ENCODE peak calls at places on chromosomes 13 and 19, in four cellular contexts. W is tibial nerve; B is testis; S is CD8-positive, alpha-beta T cell. I is an unnamed sample. For H3K9me3, the result is how much of the 10 kb centered on the place peaks cover.

GRCh38 chr13:113357529-113357928 is 6.4 kb downstream of the GRTP1 start:
- DNase-seq in W (no peak), B (no peak), S (no peak), I (no peak)

GRCh38 chr19:17248011-17248776 is 2.5 kb upstream of the NR2F6 start:
- DNase-seq in W (no peak), B (no peak), S (no peak), I (peak)

GRCh38 chr19:40341601-40342482 is 6.4 kb downstream of the C19orf47 start:
- DNase-seq in W (no peak), B (peak), S (no peak), I (no peak)

GRCh38 chr13:37747071-37747612 is 122.4 kb downstream of the TRPC4 start:
- DNase-seq in W (no peak), B (no peak), S (no peak), I (no peak)

GRCh38 chr19:35140207-35140897 is 1.7 kb downstream of the FXYD1 start:
- DNase-seq in W (no peak), B (no peak), S (no peak), I (no peak)

GRCh38 chr13:109180905-109181425 is 551.6 kb downstream of the MYO16 start:
- DNase-seq in W (no peak), B (no peak), S (no peak), I (no peak)

GRCh38 chr13:73803997-73804396 is 330.2 kb downstream of the KLF12 start:
- DNase-seq in W (no peak), B (no peak), S (no peak), I (no peak)

GRCh38 chr13:69857188-69857821 is 250.3 kb upstream of the ATXN8OS start:
- DNase-seq in W (no peak), B (no peak), S (no peak), I (no peak)

GRCh38 chr13:73171242-73171641 is 112.4 kb downstream of the KLF5 start:
- DNase-seq in W (no peak), B (no peak), S (no peak), I (no peak)

GRCh38 chr19:17751103-17751911 is at the start of gene FCHO1:
- DNase-seq in W (peak), B (no peak), S (peak), I (no peak)

GRCh38 chr13:113390874-113391497 is 27.1 kb upstream of the GRTP1 start:
- DNase-seq in W (no peak), B (no peak), S (no peak), I (peak)

GRCh38 chr19:5355076-5355475 is 14.5 kb upstream of the PTPRS start:
- DNase-seq in W (no peak), B (no peak), S (no peak), I (no peak)

GRCh38 chr13:43132228-43132627 is 108.8 kb downstream of the DNAJC15 start:
- DNase-seq in W (no peak), B (peak), S (no peak), I (peak)

GRCh38 chr19:37778613-37779138 is 710 bp downstream of the ZNF573 start:
- DNase-seq in W (no peak), B (no peak), S (no peak), I (peak)

GRCh38 chr19:43774103-43774939 is 6.5 kb downstream of the KCNN4 start:
- DNase-seq in W (peak), B (peak), S (no peak), I (peak)

GRCh38 chr19:15977193-15977592 is 28.4 kb downstream of the OR10H4 start:
- DNase-seq in W (no peak), B (peak), S (no peak), I (no peak)
- H3K9me3 ChIP-seq in W (under half), B (under half), S (under half), I (under half)

DNA sequence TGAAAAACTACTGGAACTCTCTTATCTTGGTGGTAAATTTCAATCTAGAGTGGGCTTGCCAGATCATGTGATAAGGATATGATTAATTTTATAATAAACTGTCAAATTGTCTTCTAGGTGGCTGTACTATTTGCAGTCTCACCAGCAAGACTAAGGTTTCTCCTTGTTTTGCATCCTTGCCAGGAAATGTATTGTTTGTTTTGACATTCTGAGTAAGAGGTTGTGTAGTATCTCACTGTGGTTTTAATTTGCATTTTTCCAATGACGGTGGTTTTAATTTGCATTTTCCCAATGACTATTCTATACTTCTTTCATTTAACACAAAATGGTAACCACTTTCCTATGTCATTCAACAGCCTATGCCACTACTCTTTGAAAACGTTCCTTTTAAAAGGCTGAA is 2.0 kb downstream of the CAB39L start:
- DNase-seq in W (no peak), B (no peak), S (no peak), I (no peak)
- H3K27ac ChIP-seq in W (no peak), B (no peak), S (no peak), I (no peak)

DNA sequence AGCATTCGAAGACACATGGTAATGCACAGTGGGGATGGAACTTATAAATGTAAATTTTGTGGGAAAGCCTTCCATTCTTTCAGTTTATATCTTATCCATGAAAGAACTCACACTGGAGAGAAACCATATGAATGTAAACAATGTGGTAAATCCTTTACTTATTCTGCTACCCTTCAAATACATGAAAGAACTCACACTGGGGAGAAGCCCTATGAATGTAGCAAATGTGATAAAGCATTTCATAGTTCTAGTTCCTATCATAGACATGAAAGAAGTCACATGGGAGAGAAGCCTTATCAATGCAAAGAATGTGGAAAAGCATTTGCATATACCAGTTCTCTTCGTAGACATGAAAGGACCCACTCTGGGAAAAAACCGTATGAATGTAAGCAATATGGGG is 16.2 kb upstream of the ZNF763 start:
- DNase-seq in W (no peak), B (no peak), S (no peak), I (no peak)
- H3K9me3 ChIP-seq in W (half or more), B (under half), S (half or more), I (half or more)

GRCh38 chr13:45411226-45411625 is 6.9 kb downstream of the SLC25A30 start:
- DNase-seq in W (no peak), B (no peak), S (no peak), I (no peak)
- H3K27ac ChIP-seq in W (no peak), B (no peak), S (no peak), I (no peak)

GRCh38 chr19:27676877-27677276 is 1536.1 kb downstream of the UQCRFS1 start:
- DNase-seq in W (no peak), B (no peak), S (no peak), I (peak)
- H3K9me3 ChIP-seq in W (half or more), B (under half), S (under half), I (half or more)

GRCh38 chr13:93736909-93737308 is 510.3 kb downstream of the GPC6 start:
- DNase-seq in W (no peak), B (no peak), S (no peak), I (no peak)
- H3K27ac ChIP-seq in W (no peak), B (no peak), S (no peak), I (no peak)

DNA sequence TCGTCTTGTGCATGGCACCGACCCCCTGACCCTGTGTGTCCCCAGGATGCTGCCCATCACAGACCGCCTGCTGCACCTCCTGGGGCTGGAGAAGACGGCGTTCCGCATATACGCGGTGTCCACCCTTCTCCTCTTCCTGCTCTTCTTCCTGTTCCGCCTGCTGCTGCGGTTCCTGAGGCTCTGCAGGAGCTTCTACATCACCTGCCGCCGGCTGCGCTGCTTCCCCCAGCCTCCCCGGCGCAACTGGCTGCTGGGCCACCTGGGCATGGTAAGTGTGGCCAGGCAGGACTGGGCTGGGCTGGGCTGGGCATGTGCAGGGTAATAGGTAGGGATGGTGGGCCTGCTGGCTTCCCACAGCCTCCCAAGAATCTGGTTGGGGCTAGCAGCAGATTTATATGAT is 17.0 kb downstream of the CYP4F22 start:
- DNase-seq in W (no peak), B (no peak), S (no peak), I (no peak)
- H3K9me3 ChIP-seq in W (under half), B (under half), S (under half), I (under half)